ENCODE peak calls at places on chromosome 22, in ten cellular contexts. Q is activated CD8-positive, alpha-beta memory T cell treated with anti-CD3 and anti-CD28 coated beads, Interleukin-2, amount 50 U/mL, for 48 hours; F is AG10803; N is NCI-H2081 treated with DMSO at 0.1 percent for 48 hours; S is left colon; R is effector memory CD4-positive, alpha-beta T cell; G is Caki2; Y is T47D; O is activated CD4-positive, alpha-beta T cell treated with anti-CD3 and anti-CD28 coated beads, Interleukin-2, amount 50 U/mL, for 1 hour; T is HFFc6. V is an unnamed sample.
A peak's percentile ranks its signal among the peaks of the same experiment; 100 is the strongest.

GRCh38 chr22:19260804-19261203 is 30.7 kb downstream of the CLTCL1 start:
- DNase-seq in Q (no peak), F (no peak), N (no peak), S (no peak), R (no peak), G (no peak), Y (no peak), O (no peak), T (no peak), V (no peak)

GRCh38 chr22:30325065-30325720 is 1.5 kb downstream of the TBC1D10A start:
- DNase-seq in Q (no peak), F (peak; percentile 87), N (no peak), S (peak; percentile 83), R (no peak), G (peak; percentile 80), Y (peak; percentile 63), O (no peak), T (peak; percentile 81), V (no peak)

GRCh38 chr22:37049224-37049623 is 2.3 kb upstream of the KCTD17 start:
- DNase-seq in Q (no peak), F (no peak), N (no peak), S (no peak), R (no peak), G (no peak), Y (no peak), O (no peak), T (no peak), V (no peak)

GRCh38 chr22:25900880-25901279 is 158.9 kb downstream of the MYO18B start:
- DNase-seq in Q (no peak), F (no peak), N (no peak), S (no peak), R (no peak), G (no peak), Y (no peak), O (no peak), T (no peak), V (no peak)

GRCh38 chr22:49208003-49208402 is 619.7 kb downstream of the BRD1 start:
- DNase-seq in Q (peak; percentile 6), F (no peak), N (no peak), S (peak; percentile 3), R (no peak), G (no peak), Y (no peak), O (no peak), T (no peak), V (no peak)

GRCh38 chr22:46694423-46695170 is 43.5 kb downstream of the CERK start:
- DNase-seq in Q (no peak), F (no peak), N (no peak), S (no peak), R (no peak), G (no peak), Y (no peak), O (no peak), T (no peak), V (no peak)

GRCh38 chr22:26892401-26893033 is 235.1 kb downstream of the MIAT start:
- DNase-seq in Q (no peak), F (peak; percentile 14), N (peak; percentile 16), S (no peak), R (no peak), G (peak; percentile 42), Y (peak; percentile 20), O (no peak), T (no peak), V (no peak)

GRCh38 chr22:50102946-50103345 is 13.1 kb downstream of the MOV10L1 start:
- DNase-seq in Q (no peak), F (no peak), N (no peak), S (no peak), R (no peak), G (no peak), Y (peak; percentile 10), O (no peak), T (no peak), V (no peak)